ENCODE peak calls at places on chromosome 7, in six cellular contexts. P, K, R, H, T and Y are unnamed samples.
A peak's percentile ranks its signal among the peaks of the same experiment; 100 is the strongest.

GRCh38 chr7:142240546-142240945 is 17.3 kb downstream of the PRSS58 start:
- DNase-seq in P (peak; percentile 62), K (no peak), R (no peak), H (no peak), T (no peak), Y (no peak)

GRCh38 chr7:96126382-96126781 is 195.5 kb downstream of the SLC25A13 start:
- DNase-seq in P (no peak), K (no peak), R (no peak), H (no peak), T (no peak), Y (no peak)

GRCh38 chr7:139482662-139483466 is 609 bp downstream of the KLRG2 start:
- DNase-seq in P (peak; percentile 55), K (no peak), R (peak; percentile 7), H (no peak), T (no peak), Y (no peak)

GRCh38 chr7:111232249-111233084 is 141.5 kb downstream of the LRRN3 start:
- DNase-seq in P (peak; percentile 13), K (peak; percentile 28), R (no peak), H (no peak), T (peak; percentile 71), Y (no peak)

GRCh38 chr7:34087892-34088891 is 182.9 kb downstream of the BMPER start:
- DNase-seq in P (peak; percentile 43), K (peak; percentile 19), R (no peak), H (peak; percentile 24), T (peak; percentile 73), Y (no peak)

GRCh38 chr7:50355817-50356178 is 51.3 kb downstream of the IKZF1 start:
- DNase-seq in P (peak; percentile 49), K (no peak), R (no peak), H (no peak), T (no peak), Y (no peak)

GRCh38 chr7:87599336-87599735 is 1.3 kb downstream of the ABCB1 start:
- DNase-seq in P (peak; percentile 87), K (peak; percentile 85), R (peak; percentile 17), H (no peak), T (peak; percentile 21), Y (no peak)

GRCh38 chr7:116805100-116805544 is 57.3 kb upstream of the CAPZA2 start:
- DNase-seq in P (peak; percentile 15), K (no peak), R (no peak), H (peak; percentile 47), T (no peak), Y (peak; percentile 28)